ENCODE peak calls at places on chromosomes 4 and X, in nine cellular contexts. Z is A549, P is testis, K is right lobe of liver, G is HepG2, E is lower leg skin, U is GM12891, T is HCT116, S is heart left ventricle. H is an unnamed sample.

GRCh38 chr4:10031663-10032590 is 10.6 kb upstream of the SLC2A9 start:
- DNase-seq in Z (no peak), P (no peak), K (no peak), G (no peak), E (no peak), U (no peak), T (no peak), S (no peak), H (no peak)

GRCh38 chr4:11471613-11472012 is 42.9 kb upstream of the HS3ST1 start:
- DNase-seq in Z (no peak), P (no peak), K (no peak), G (no peak), E (no peak), U (no peak), T (no peak), S (no peak), H (no peak)

GRCh38 chr4:102918859-102919258 is 50.1 kb downstream of the CISD2 start:
- DNase-seq in Z (no peak), P (no peak), K (no peak), G (no peak), E (no peak), U (no peak), T (no peak), S (no peak), H (no peak)

GRCh38 chr4:80492761-80493160 is 157.2 kb downstream of the CFAP299 start:
- DNase-seq in Z (no peak), P (no peak), K (no peak), G (no peak), E (no peak), U (no peak), T (no peak), S (no peak), H (no peak)

GRCh38 chr4:3388461-3389185 is 53.1 kb upstream of the HGFAC start:
- DNase-seq in Z (no peak), P (no peak), K (no peak), G (no peak), E (peak), U (no peak), T (no peak), S (peak), H (no peak)

GRCh38 chrX:150257348-150258175 is 105.6 kb upstream of the MAMLD1 start:
- DNase-seq in Z (no peak), P (no peak), K (no peak), G (no peak), E (peak), U (no peak), T (no peak), S (no peak), H (no peak)

GRCh38 chrX:77572322-77572721 is 125.1 kb downstream of the FGF16 start:
- DNase-seq in Z (no peak), P (no peak), K (no peak), G (no peak), E (no peak), U (no peak), T (no peak), S (no peak), H (no peak)

GRCh38 chrX:121836000-121836399 is 788.6 kb downstream of the GLUD2 start:
- DNase-seq in Z (no peak), P (no peak), K (no peak), G (peak), E (no peak), U (no peak), T (no peak), S (no peak), H (no peak)

GRCh38 chr4:36178489-36178888 is 65.8 kb downstream of the ARAP2 start:
- DNase-seq in Z (no peak), P (no peak), K (no peak), G (no peak), E (no peak), U (no peak), T (no peak), S (no peak), H (no peak)

GRCh38 chr4:75432683-75433082 is 81.5 kb downstream of the RCHY1 start:
- DNase-seq in Z (peak), P (no peak), K (no peak), G (peak), E (no peak), U (no peak), T (peak), S (no peak), H (peak)

DNA sequence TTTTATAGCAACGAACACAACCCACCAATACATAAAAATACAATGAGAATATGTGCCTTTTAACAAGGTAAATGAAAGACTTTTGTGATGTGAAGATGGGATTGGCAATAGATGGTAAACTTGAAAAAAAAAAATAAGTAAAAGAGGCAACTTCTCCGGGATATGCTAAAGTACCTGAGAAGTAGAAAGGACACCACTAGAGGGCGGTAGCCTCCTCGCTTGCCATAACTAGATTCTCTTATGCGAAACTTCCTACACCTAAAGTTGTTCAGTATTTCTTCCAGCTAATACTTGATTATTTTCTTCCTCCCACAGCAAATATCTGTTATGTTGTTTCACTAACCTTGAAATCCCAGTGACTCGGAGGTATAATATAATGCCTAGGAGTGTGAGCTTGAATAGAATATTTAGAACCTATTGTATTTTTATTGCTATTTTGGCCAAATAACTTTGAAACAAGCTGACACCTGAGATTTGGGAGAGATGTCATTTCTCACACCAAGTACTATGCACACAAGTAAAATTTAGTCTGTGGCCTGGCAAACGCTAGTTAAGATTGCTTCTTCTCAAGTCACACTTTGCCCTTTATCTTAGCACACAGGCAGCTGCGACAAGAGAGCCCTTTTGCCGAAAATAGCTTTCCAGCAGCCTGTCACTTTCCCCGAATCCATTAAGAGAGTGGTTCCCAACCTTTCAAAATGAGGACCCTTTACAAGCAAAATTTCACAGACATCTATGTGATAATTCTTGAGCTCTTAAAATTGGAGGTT is 44.9 kb upstream of the PDLIM5 start:
- DNase-seq in Z (peak), P (peak), K (peak), G (peak), E (peak), U (no peak), T (peak), S (no peak), H (peak)
- TF ChIP-seq POLR2A in Z (no peak), P (no peak), K (no peak), G (no peak), E (no peak), U (no peak), T (no peak), S (no peak), H (no peak)

GRCh38 chr4:88012652-88013051 is 5.2 kb downstream of the PKD2 start:
- DNase-seq in Z (no peak), P (no peak), K (no peak), G (no peak), E (no peak), U (no peak), T (no peak), S (no peak), H (no peak)
- TF ChIP-seq POLR2A in Z (no peak), P (no peak), K (no peak), G (no peak), E (no peak), U (no peak), T (no peak), S (no peak), H (no peak)

DNA sequence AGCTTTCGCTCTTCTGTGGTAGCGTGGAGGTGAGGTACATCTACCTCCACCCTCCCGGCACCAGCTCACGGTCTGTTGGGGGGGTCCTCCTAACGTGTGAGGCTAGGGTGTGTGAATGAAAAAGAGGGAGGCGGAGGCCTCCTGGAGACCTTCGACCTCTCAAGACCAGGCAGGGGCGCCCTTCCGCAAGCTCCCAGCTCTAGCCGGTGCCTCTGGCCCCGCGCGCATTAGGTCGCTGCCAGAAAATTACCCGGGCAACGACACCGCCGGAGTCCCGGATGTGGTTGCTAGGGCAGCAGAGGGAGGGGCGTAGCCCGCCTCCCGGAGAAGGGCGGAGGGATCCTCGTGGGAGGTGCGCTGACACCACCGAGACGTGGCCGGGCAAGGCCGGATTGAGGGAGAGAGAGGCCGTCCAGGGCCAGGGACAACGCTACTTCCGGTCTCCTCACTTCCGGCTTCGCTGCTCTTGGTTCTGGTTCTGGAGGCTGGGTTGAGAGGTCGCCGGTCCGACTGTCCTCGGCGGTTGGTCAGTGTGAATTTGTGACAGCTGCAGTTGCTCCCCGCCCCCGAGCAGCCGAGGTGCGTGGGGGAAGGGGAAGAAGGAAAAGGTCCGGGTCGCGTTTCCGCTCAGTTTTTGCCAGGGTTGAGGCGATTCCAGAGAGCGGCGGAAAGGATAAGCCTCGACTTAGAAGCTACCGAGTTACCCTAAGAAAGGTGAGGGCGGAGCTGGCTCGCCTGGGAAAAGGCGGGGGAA is at the start of the genes ARFIP1 and TIGD4:
- DNase-seq in Z (peak), P (peak), K (peak), G (peak), E (peak), U (peak), T (peak), S (peak), H (peak)
- TF ChIP-seq POLR2A in Z (peak), P (no peak), K (peak), G (peak), E (no peak), U (no peak), T (no peak), S (no peak), H (peak)

DNA sequence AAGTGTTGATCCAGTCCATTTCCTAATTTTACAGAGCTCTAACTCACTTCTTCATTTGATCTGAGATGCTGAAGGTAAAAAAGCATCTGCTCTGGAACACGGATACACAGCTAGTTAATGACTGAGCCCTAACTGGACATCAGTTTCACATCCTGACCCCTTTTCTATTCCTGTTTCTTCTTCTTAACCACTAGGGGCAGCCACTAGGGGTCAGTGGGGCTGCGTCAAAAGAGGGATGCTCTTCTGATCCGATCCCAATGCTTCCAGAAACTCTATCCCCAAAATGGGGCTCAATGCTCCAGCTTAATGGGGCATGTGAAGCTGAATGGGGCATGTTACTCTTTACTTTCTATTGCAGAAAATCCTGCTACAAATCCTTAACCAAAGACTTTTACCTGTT is 33.4 kb upstream of the PHKA2 start:
- DNase-seq in Z (peak), P (peak), K (no peak), G (peak), E (no peak), U (no peak), T (no peak), S (no peak), H (peak)
- TF ChIP-seq POLR2A in Z (no peak), P (no peak), K (no peak), G (no peak), E (no peak), U (no peak), T (no peak), S (no peak), H (no peak)

DNA sequence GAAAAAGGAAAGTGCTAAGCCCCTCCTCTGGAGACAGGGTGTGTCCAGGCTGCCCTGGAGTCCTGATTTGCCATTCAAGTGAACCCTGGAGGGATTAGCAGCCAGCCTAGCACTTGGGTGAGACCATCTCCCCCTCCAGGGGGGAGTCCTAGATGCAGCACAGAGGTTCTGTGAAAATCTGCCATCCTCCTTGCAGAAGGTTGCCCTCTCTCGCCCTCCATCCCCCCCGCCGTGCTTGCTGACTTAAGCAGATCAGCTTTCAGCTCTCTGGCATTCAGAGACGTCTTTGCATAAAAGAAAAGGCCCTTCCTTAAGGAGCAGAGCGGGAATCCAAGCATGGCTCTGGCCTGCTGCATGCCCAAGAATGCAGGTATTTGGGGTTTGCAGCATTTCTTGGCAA is 102.1 kb upstream of the SCML1 start:
- DNase-seq in Z (peak), P (no peak), K (no peak), G (no peak), E (no peak), U (no peak), T (no peak), S (no peak), H (no peak)
- TF ChIP-seq POLR2A in Z (no peak), P (no peak), K (no peak), G (no peak), E (no peak), U (no peak), T (no peak), S (no peak), H (no peak)

GRCh38 chr4:187565416-187565815 is 430.2 kb upstream of the ZFP42 start:
- DNase-seq in Z (no peak), P (no peak), K (no peak), G (no peak), E (no peak), U (no peak), T (no peak), S (no peak), H (no peak)
- TF ChIP-seq POLR2A in Z (no peak), P (no peak), K (no peak), G (no peak), E (no peak), U (no peak), T (no peak), S (no peak), H (no peak)